ENCODE peak calls at places on chromosomes 7 and 10, in seven cellular contexts. D is CD8-positive, alpha-beta T cell; G is MM.1S; Y is neuronal stem cell; P is PC-9; M is neural progenitor cell; F is ovary. J is an unnamed sample. For H3K4me1, the result is how much of the 10 kb centered on the place peaks cover.

GRCh38 chr10:88989824-88990527 is 622 bp upstream of the FAS start:
- DNase-seq in D (no peak), G (no peak), Y (no peak), P (peak), M (no peak), F (peak), J (no peak)

GRCh38 chr7:70812511-70812910 is 319.4 kb upstream of the GALNT17 start:
- DNase-seq in D (no peak), G (no peak), Y (no peak), P (no peak), M (peak), F (no peak), J (no peak)

GRCh38 chr10:117931078-117931477 is 115.7 kb downstream of the RAB11FIP2 start:
- DNase-seq in D (no peak), G (no peak), Y (no peak), P (no peak), M (no peak), F (no peak), J (no peak)

GRCh38 chr10:93462881-93463280 is 19.3 kb downstream of the MYOF start:
- DNase-seq in D (no peak), G (no peak), Y (no peak), P (no peak), M (no peak), F (no peak), J (no peak)

GRCh38 chr7:155916926-155917655 is 104.8 kb upstream of the SHH start:
- DNase-seq in D (no peak), G (no peak), Y (no peak), P (no peak), M (no peak), F (no peak), J (no peak)

GRCh38 chr7:102303669-102304422 is 17.2 kb downstream of the SH2B2 start:
- DNase-seq in D (no peak), G (no peak), Y (no peak), P (no peak), M (peak), F (no peak), J (no peak)

GRCh38 chr7:158431941-158432347 is 155.7 kb downstream of the PTPRN2 start:
- DNase-seq in D (no peak), G (no peak), Y (no peak), P (peak), M (no peak), F (peak), J (no peak)

GRCh38 chr10:1406172-1406975 is 331.0 kb downstream of the ADARB2 start:
- DNase-seq in D (no peak), G (no peak), Y (no peak), P (no peak), M (no peak), F (no peak), J (no peak)

GRCh38 chr7:2735744-2736143 is 47.7 kb downstream of the AMZ1 start:
- DNase-seq in D (no peak), G (no peak), Y (no peak), P (no peak), M (no peak), F (no peak), J (no peak)

GRCh38 chr7:2734761-2735571 is 47.0 kb downstream of the AMZ1 start:
- DNase-seq in D (no peak), G (no peak), Y (no peak), P (no peak), M (no peak), F (peak), J (no peak)

GRCh38 chr7:2736411-2736914 is 48.5 kb downstream of the AMZ1 start:
- DNase-seq in D (no peak), G (no peak), Y (no peak), P (no peak), M (no peak), F (no peak), J (no peak)

GRCh38 chr7:2738766-2739549 is 51.0 kb downstream of the AMZ1 start:
- DNase-seq in D (no peak), G (no peak), Y (no peak), P (no peak), M (no peak), F (no peak), J (no peak)

DNA sequence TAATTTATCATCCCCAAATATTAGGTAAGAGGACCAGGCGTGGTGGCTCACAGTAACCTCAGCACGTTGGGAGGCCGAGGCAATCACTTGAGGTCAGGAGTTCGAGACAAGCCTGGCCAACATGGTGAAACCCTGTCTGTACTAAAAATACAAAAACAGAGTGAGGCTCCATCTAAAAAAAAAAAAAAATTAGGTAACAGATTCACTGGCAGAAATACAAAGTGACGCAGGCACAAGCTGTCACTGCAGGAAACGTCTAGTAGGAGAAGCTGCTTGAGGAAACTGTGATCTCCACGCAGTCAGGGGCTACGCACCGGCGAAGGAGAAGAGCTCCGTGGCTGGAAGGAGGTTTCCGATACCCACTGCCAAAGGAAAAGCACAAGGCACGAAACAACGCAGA is 50.1 kb downstream of the AMZ1 start:
- DNase-seq in D (no peak), G (no peak), Y (no peak), P (no peak), M (no peak), F (no peak), J (no peak)
- H3K4me3 ChIP-seq in D (no peak), G (no peak), Y (no peak), P (no peak), M (no peak), F (no peak), J (no peak)

GRCh38 chr10:77541944-77542343 is 95.7 kb downstream of the KCNMA1 start:
- DNase-seq in D (no peak), G (no peak), Y (no peak), P (no peak), M (no peak), F (no peak), J (no peak)

GRCh38 chr10:77545585-77545984 is 92.0 kb downstream of the KCNMA1 start:
- DNase-seq in D (no peak), G (no peak), Y (no peak), P (no peak), M (no peak), F (no peak), J (no peak)

GRCh38 chr10:77546048-77546447 is 91.6 kb downstream of the KCNMA1 start:
- DNase-seq in D (no peak), G (no peak), Y (no peak), P (no peak), M (no peak), F (no peak), J (no peak)

GRCh38 chr10:77542860-77543259 is 94.7 kb downstream of the KCNMA1 start:
- DNase-seq in D (no peak), G (no peak), Y (no peak), P (no peak), M (no peak), F (no peak), J (no peak)

DNA sequence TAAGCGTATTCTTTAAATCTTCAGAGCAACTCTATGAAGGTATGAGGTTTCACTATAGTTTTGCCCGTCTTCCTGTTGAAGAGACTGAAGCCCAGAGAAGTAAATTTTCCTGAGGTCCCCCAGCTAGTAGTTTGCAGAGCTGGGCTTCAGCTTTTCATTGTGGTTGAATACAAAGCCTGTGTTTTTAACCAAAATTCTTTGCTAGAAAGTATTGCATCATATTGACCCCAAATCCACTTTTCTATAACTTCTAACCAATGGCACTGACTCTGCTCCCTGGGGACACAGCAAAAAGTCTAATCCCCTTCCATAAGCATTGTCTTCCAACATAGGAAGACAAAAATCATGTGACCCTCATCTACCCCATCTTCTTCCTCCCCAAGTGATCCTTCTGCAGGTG is 93.0 kb downstream of the KCNMA1 start:
- DNase-seq in D (no peak), G (no peak), Y (no peak), P (no peak), M (no peak), F (no peak), J (no peak)
- H3K4me1 ChIP-seq in D (under half), G (under half), Y (under half), P (under half), M (under half), F (under half), J (under half)

DNA sequence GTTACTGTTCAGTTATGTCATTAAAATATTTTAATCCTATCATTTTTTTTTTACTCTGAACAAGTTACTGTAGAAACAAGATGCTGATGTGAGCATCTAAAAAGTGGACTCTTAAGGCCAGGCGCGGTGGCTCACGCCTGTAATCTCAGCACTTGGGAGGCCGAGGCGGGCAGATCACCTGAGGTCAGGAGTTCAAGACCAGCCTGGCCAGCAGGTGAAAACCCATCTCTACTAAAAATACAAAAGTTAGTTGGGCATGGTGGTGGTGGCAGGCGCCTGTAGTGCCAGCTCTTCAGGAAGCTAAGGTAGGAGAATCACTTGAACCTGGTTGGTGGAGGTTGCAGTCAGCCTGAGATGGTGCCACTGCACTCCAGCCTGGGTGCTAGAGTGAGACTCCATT is 2.9 kb downstream of the WAC start:
- DNase-seq in D (no peak), G (no peak), Y (no peak), P (no peak), M (no peak), F (no peak), J (no peak)
- H3K4me3 ChIP-seq in D (no peak), G (no peak), Y (no peak), P (no peak), M (no peak), F (no peak), J (no peak)

GRCh38 chr10:13703997-13704536 is 117.3 kb downstream of the PRPF18 start:
- DNase-seq in D (no peak), G (no peak), Y (no peak), P (no peak), M (no peak), F (no peak), J (no peak)

GRCh38 chr10:13706604-13707003 is 119.8 kb downstream of the PRPF18 start:
- DNase-seq in D (no peak), G (no peak), Y (no peak), P (no peak), M (no peak), F (no peak), J (no peak)

GRCh38 chr10:13706175-13706574 is 119.4 kb downstream of the PRPF18 start:
- DNase-seq in D (no peak), G (no peak), Y (no peak), P (no peak), M (peak), F (no peak), J (no peak)

GRCh38 chr10:13705526-13706169 is 118.9 kb downstream of the PRPF18 start:
- DNase-seq in D (no peak), G (no peak), Y (no peak), P (no peak), M (no peak), F (peak), J (no peak)

DNA sequence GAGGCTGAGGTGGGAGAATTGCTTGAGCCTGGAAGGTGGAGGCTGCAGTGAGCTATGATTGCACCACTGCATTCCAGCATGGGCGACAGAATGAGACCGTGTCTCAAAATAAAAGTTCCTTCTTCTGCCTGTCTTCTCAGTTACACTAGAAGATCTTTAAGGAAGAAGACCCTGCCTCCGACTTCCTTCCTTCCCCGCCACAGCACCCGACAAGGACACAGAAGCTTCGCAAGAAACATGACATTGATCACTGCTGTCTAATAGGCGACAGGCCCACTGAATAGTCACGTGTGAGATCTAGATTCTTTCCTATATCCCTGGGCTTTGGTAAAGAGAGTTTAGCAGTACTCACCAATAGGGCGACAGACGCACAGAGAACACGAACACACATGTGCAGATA is 118.2 kb downstream of the PRPF18 start:
- DNase-seq in D (no peak), G (no peak), Y (no peak), P (no peak), M (no peak), F (no peak), J (no peak)
- H3K4me1 ChIP-seq in D (under half), G (under half), Y (under half), P (under half), M (half or more), F (under half), J (under half)

GRCh38 chr7:141700291-141700847 is 1.6 kb downstream of the DENND11 start:
- DNase-seq in D (no peak), G (no peak), Y (no peak), P (no peak), M (no peak), F (no peak), J (no peak)
- H3K4me3 ChIP-seq in D (peak), G (no peak), Y (peak), P (peak), M (peak), F (no peak), J (peak)

GRCh38 chr7:31890198-31890597 is 180.0 kb downstream of the PDE1C start:
- DNase-seq in D (no peak), G (no peak), Y (no peak), P (no peak), M (no peak), F (no peak), J (no peak)
- H3K4me1 ChIP-seq in D (under half), G (under half), Y (under half), P (under half), M (under half), F (under half), J (under half)

DNA sequence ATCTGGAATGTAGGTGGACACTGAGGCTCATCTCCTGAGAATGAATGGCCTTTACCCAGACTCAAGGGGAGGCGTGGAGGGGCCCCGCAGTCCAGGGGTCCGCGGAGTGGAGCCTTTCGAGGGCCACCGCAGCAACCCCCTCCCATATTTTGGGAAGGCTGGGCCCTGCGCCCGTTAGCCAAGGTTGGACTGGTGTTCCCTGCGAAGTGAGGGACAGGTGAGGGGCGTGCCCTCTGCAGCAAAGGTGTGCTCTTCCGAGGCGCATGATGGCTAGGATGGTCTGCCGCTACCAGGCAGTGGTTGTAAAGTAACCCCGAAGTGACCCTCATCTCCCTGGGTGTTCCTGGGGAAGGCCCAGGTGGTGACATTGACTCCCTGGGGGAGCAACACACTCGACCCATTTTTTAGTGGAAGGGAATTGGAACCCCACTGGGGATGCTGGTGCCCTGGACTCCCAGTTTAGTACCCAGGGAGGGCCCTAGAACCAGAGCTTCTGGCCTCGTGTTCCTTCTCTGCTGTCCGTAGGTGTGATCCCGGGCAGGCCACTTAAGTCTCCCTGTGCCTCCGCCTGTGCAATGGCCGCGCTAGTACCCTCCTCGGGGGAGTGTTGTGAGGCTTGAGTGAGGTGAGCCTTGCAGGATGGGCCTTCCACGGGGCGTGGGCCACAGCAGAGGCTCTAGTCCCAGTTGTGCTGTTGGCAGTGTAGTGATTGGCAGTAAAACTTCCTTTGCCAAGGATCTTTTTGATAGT is 779 bp downstream of the FAM241B start:
- DNase-seq in D (no peak), G (no peak), Y (no peak), P (no peak), M (no peak), F (no peak), J (no peak)
- H3K4me3 ChIP-seq in D (peak), G (peak), Y (peak), P (peak), M (peak), F (peak), J (peak)

GRCh38 chr7:2512179-2512644 is 7.4 kb upstream of the LFNG start:
- DNase-seq in D (peak), G (no peak), Y (no peak), P (no peak), M (no peak), F (no peak), J (no peak)
- H3K4me1 ChIP-seq in D (half or more), G (under half), Y (under half), P (under half), M (half or more), F (under half), J (half or more)